ENCODE peak calls at places on chromosome 11, in four cellular contexts. A is SJCRH30; Z is SK-N-MC; D is activated CD8-positive, alpha-beta memory T cell treated with anti-CD3 and anti-CD28 coated beads for 48 hours. Y is an unnamed sample.
A peak's percentile ranks its signal among the peaks of the same experiment; 100 is the strongest.

GRCh38 chr11:119153049-119153818 is 4.4 kb downstream of the ABCG4 start:
- DNase-seq in A (no peak), Z (no peak), D (no peak), Y (no peak)

GRCh38 chr11:110531056-110531756 is 101.5 kb downstream of the FDX1 start:
- DNase-seq in A (no peak), Z (no peak), D (no peak), Y (no peak)

GRCh38 chr11:21810650-21811049 is 382.2 kb upstream of the ANO5 start:
- DNase-seq in A (peak; percentile 38), Z (no peak), D (no peak), Y (no peak)

GRCh38 chr11:128552783-128553661 is 34.3 kb downstream of the ETS1 start:
- DNase-seq in A (no peak), Z (no peak), D (no peak), Y (no peak)

GRCh38 chr11:12537778-12538401 is 136.3 kb upstream of the TEAD1 start:
- DNase-seq in A (no peak), Z (no peak), D (no peak), Y (peak; percentile 3)

GRCh38 chr11:6755303-6755952 is 16.3 kb downstream of the OR2AG2 start:
- DNase-seq in A (peak; percentile 10), Z (no peak), D (no peak), Y (peak; percentile 44)

GRCh38 chr11:99584822-99585221 is 564.1 kb downstream of the CNTN5 start:
- DNase-seq in A (no peak), Z (no peak), D (no peak), Y (no peak)

GRCh38 chr11:128848815-128849455 is 18.2 kb downstream of the KCNJ1 start:
- DNase-seq in A (peak; percentile 56), Z (no peak), D (peak; percentile 72), Y (no peak)

GRCh38 chr11:54930930-54931329 is 224.3 kb downstream of the OR4A5 start:
- DNase-seq in A (no peak), Z (no peak), D (no peak), Y (no peak)

GRCh38 chr11:34379081-34379480 is 21.3 kb upstream of the ABTB2 start:
- DNase-seq in A (no peak), Z (no peak), D (no peak), Y (no peak)

GRCh38 chr11:113828186-113828585 is 47.2 kb downstream of the USP28 start:
- DNase-seq in A (no peak), Z (no peak), D (no peak), Y (no peak)

GRCh38 chr11:63770763-63771162 is 2.2 kb upstream of the ZFTA start:
- DNase-seq in A (no peak), Z (no peak), D (no peak), Y (no peak)

GRCh38 chr11:68838572-68838964 is 3.1 kb downstream of the CPT1A start:
- DNase-seq in A (no peak), Z (no peak), D (no peak), Y (no peak)

GRCh38 chr11:69385832-69386415 is 92.0 kb downstream of the MYEOV start:
- DNase-seq in A (no peak), Z (no peak), D (no peak), Y (no peak)

GRCh38 chr11:63951779-63952536 is 13.2 kb downstream of the NAA40 start:
- DNase-seq in A (no peak), Z (no peak), D (no peak), Y (no peak)

GRCh38 chr11:73177380-73178091 is 35.4 kb upstream of the FCHSD2 start:
- DNase-seq in A (no peak), Z (no peak), D (no peak), Y (no peak)

GRCh38 chr11:93904711-93905110 is 54.3 kb upstream of the VSTM5 start:
- DNase-seq in A (no peak), Z (no peak), D (no peak), Y (no peak)

GRCh38 chr11:96311120-96311568 is 31.9 kb downstream of the MAML2 start:
- DNase-seq in A (no peak), Z (no peak), D (no peak), Y (no peak)

GRCh38 chr11:83760942-83761341 is 474.8 kb upstream of the CCDC90B start:
- DNase-seq in A (no peak), Z (no peak), D (no peak), Y (no peak)

GRCh38 chr11:65900125-65900898 is at the start of gene FOSL1:
- DNase-seq in A (peak; percentile 45), Z (no peak), D (peak; percentile 90), Y (no peak)

GRCh38 chr11:19164881-19165280 is 36.9 kb downstream of the CSRP3 start:
- DNase-seq in A (no peak), Z (no peak), D (no peak), Y (no peak)

GRCh38 chr11:2689551-2690260 is 10.1 kb downstream of the KCNQ1OT1 start:
- DNase-seq in A (no peak), Z (no peak), D (no peak), Y (no peak)

GRCh38 chr11:69534166-69534530 is 52.7 kb downstream of the LINC01488 start:
- DNase-seq in A (no peak), Z (no peak), D (no peak), Y (no peak)

GRCh38 chr11:44138286-44138685 is 42.8 kb downstream of the EXT2 start:
- DNase-seq in A (no peak), Z (no peak), D (no peak), Y (no peak)

GRCh38 chr11:34650528-34650927 is 29.6 kb downstream of the EHF start:
- DNase-seq in A (no peak), Z (no peak), D (peak; percentile 51), Y (no peak)

GRCh38 chr11:97009613-97010012 is 619.8 kb downstream of the JRKL start:
- DNase-seq in A (no peak), Z (no peak), D (no peak), Y (no peak)

GRCh38 chr11:44258190-44258489 is 51.8 kb downstream of the ALX4 start:
- DNase-seq in A (no peak), Z (no peak), D (no peak), Y (no peak)

GRCh38 chr11:129287920-129288319 is 87.7 kb upstream of the BARX2 start:
- DNase-seq in A (no peak), Z (no peak), D (no peak), Y (no peak)

GRCh38 chr11:3043315-3043871 is 13.8 kb downstream of the CARS1 start:
- DNase-seq in A (no peak), Z (no peak), D (no peak), Y (no peak)

GRCh38 chr11:43573233-43573632 is 107.3 kb upstream of the HSD17B12 start:
- DNase-seq in A (peak; percentile 54), Z (no peak), D (no peak), Y (no peak)

GRCh38 chr11:71201936-71202597 is 50.3 kb downstream of the SHANK2 start:
- DNase-seq in A (no peak), Z (no peak), D (no peak), Y (no peak)

GRCh38 chr11:92627615-92628201 is 341.7 kb upstream of the MTNR1B start:
- DNase-seq in A (no peak), Z (no peak), D (no peak), Y (no peak)

GRCh38 chr11:96013459-96014213 is 89.7 kb upstream of the MTMR2 start:
- DNase-seq in A (no peak), Z (no peak), D (no peak), Y (no peak)

GRCh38 chr11:111422494-111423249 is 43.6 kb upstream of the POU2AF1 start:
- DNase-seq in A (no peak), Z (no peak), D (peak; percentile 38), Y (no peak)

Y was measured in mesothelial cell of epicardium.